ENCODE peak calls at places on chromosomes 1 and 21, in eight cellular contexts. Y is mesendoderm, Z is GM12878, X is upper lobe of left lung, O is thyroid gland, M is heart right ventricle, H is lower lobe of right lung, N is endodermal cell. U is an unnamed sample.

GRCh38 chr1:22334860-22335550 is 116.6 kb upstream of the ZBTB40 start:
- DNase-seq in Y (no peak), Z (no peak), X (no peak), O (no peak), M (no peak), H (no peak), N (no peak), U (no peak)

GRCh38 chr1:166119678-166120077 is 47.1 kb downstream of the FAM78B start:
- DNase-seq in Y (no peak), Z (no peak), X (no peak), O (no peak), M (no peak), H (no peak), N (no peak), U (no peak)

GRCh38 chr1:53551428-53551995 is 92.3 kb downstream of the DMRTB1 start:
- DNase-seq in Y (no peak), Z (no peak), X (no peak), O (no peak), M (no peak), H (peak; percentile 13), N (peak; percentile 36), U (no peak)

GRCh38 chr1:210883821-210884220 is 250.1 kb downstream of the KCNH1 start:
- DNase-seq in Y (no peak), Z (no peak), X (no peak), O (no peak), M (no peak), H (no peak), N (no peak), U (no peak)

GRCh38 chr1:151156515-151156819 is at the start of gene TNFAIP8L2:
- DNase-seq in Y (peak; percentile 8), Z (peak; percentile 32), X (no peak), O (no peak), M (no peak), H (peak; percentile 87), N (peak; percentile 63), U (peak; percentile 84)

GRCh38 chr1:12152106-12152891 is 14.5 kb upstream of the TNFRSF1B start:
- DNase-seq in Y (no peak), Z (peak; percentile 98), X (no peak), O (no peak), M (no peak), H (no peak), N (no peak), U (peak; percentile 12)

GRCh38 chr1:61581241-61581640 is 143.7 kb downstream of the TM2D1 start:
- DNase-seq in Y (no peak), Z (no peak), X (no peak), O (no peak), M (no peak), H (no peak), N (no peak), U (no peak)

GRCh38 chr1:17922833-17923232 is 167.7 kb downstream of the ACTL8 start:
- DNase-seq in Y (peak; percentile 68), Z (no peak), X (no peak), O (no peak), M (peak; percentile 27), H (no peak), N (peak; percentile 84), U (peak; percentile 57)

GRCh38 chr1:174818951-174819350 is 180.8 kb upstream of the CACYBP start:
- DNase-seq in Y (no peak), Z (no peak), X (no peak), O (peak; percentile 72), M (peak; percentile 23), H (no peak), N (no peak), U (no peak)

GRCh38 chr1:31760901-31761470 is 3.2 kb downstream of the ADGRB2 start:
- DNase-seq in Y (peak; percentile 81), Z (no peak), X (peak; percentile 90), O (peak; percentile 76), M (peak; percentile 54), H (peak; percentile 66), N (peak; percentile 89), U (peak; percentile 86)

GRCh38 chr21:38027901-38028300 is 111.6 kb upstream of the KCNJ6 start:
- DNase-seq in Y (no peak), Z (no peak), X (no peak), O (no peak), M (no peak), H (no peak), N (no peak), U (no peak)

GRCh38 chr1:162360874-162361260 is 15.8 kb downstream of the SPATA46 start:
- DNase-seq in Y (no peak), Z (no peak), X (no peak), O (no peak), M (no peak), H (no peak), N (no peak), U (no peak)

GRCh38 chr1:160189649-160190625 is at the start of gene CASQ1:
- DNase-seq in Y (no peak), Z (no peak), X (no peak), O (peak; percentile 53), M (peak; percentile 62), H (no peak), N (no peak), U (peak; percentile 90)

GRCh38 chr1:46818591-46818990 is 19.7 kb downstream of the CYP4B1 start:
- DNase-seq in Y (no peak), Z (no peak), X (no peak), O (no peak), M (no peak), H (no peak), N (peak; percentile 23), U (no peak)

GRCh38 chr1:17795836-17796645 is 40.9 kb downstream of the ACTL8 start:
- DNase-seq in Y (no peak), Z (no peak), X (no peak), O (no peak), M (no peak), H (no peak), N (no peak), U (no peak)

GRCh38 chr1:6052543-6053205 is 7.0 kb downstream of the KCNAB2 start:
- DNase-seq in Y (peak; percentile 84), Z (no peak), X (no peak), O (peak; percentile 79), M (peak; percentile 74), H (no peak), N (peak; percentile 93), U (peak; percentile 87)

GRCh38 chr1:3198371-3199287 is 129.6 kb downstream of the PRDM16 start:
- DNase-seq in Y (no peak), Z (no peak), X (peak; percentile 76), O (peak; percentile 35), M (no peak), H (no peak), N (no peak), U (no peak)

GRCh38 chr1:41862411-41863221 is 56.1 kb downstream of the HIVEP3 start:
- DNase-seq in Y (peak; percentile 44), Z (no peak), X (no peak), O (no peak), M (no peak), H (no peak), N (no peak), U (no peak)

GRCh38 chr1:67270569-67270968 is 37.1 kb upstream of the IL12RB2 start:
- DNase-seq in Y (no peak), Z (no peak), X (no peak), O (no peak), M (no peak), H (no peak), N (no peak), U (no peak)

GRCh38 chr1:145859491-145860159 is 744 bp upstream of the PIAS3 start:
- DNase-seq in Y (peak; percentile 93), Z (peak; percentile 23), X (peak; percentile 96), O (peak; percentile 94), M (peak; percentile 93), H (peak; percentile 93), N (peak; percentile 96), U (peak; percentile 97)

GRCh38 chr1:229127301-229127700 is 143.6 kb upstream of the RAB4A start:
- DNase-seq in Y (no peak), Z (no peak), X (no peak), O (no peak), M (no peak), H (no peak), N (no peak), U (no peak)

GRCh38 chr1:59500970-59501742 is 204.3 kb downstream of the FGGY start:
- DNase-seq in Y (no peak), Z (no peak), X (no peak), O (no peak), M (no peak), H (no peak), N (no peak), U (no peak)

GRCh38 chr1:226672217-226672838 is 66.8 kb downstream of the ITPKB start:
- DNase-seq in Y (no peak), Z (no peak), X (no peak), O (no peak), M (no peak), H (no peak), N (no peak), U (no peak)

DNA sequence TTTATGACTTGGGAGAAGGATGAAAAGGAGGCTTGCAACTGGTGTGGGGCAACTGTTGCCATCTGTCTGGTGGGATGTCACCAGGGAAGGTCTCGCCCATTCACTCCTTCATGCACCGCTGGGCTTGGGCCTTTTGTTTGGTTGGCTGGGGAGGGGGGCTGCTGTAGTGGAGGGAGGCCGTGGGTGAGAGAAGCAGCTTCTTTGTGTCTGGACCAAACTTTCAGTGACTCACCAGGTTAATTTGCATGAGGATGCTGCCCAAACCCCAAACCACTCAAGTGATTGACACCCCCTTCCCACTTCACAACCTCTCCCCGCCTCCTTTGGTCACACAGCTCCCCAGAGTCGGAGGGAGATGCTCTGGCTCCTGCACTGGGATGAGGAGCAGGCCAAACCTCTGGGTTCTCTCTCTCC is 19.7 kb downstream of the BTG2 start:
- DNase-seq in Y (peak; percentile 19), Z (peak; percentile 94), X (no peak), O (peak; percentile 30), M (no peak), H (no peak), N (peak; percentile 83), U (no peak)
- H3K4me1 ChIP-seq in Y (peaks cover 5% of the 10 kb centered on the region), Z (peaks cover 82% of the 10 kb centered on the region), X (peaks cover 81% of the 10 kb centered on the region), O (peaks cover 81% of the 10 kb centered on the region), M (peaks cover 84% of the 10 kb centered on the region), H (peaks cover 79% of the 10 kb centered on the region), N (peaks cover 24% of the 10 kb centered on the region), U (peaks cover 40% of the 10 kb centered on the region)

GRCh38 chr21:42287193-42288083 is 27.8 kb downstream of the TFF3 start:
- DNase-seq in Y (no peak), Z (no peak), X (no peak), O (no peak), M (no peak), H (no peak), N (no peak), U (no peak)
- H3K4me3 ChIP-seq in Y (no peak overlapping the region), Z (no peak overlapping the region), X (no peak overlapping the region), O (no peak overlapping the region), M (no peak overlapping the region), H (no peak overlapping the region), N (no peak overlapping the region), U (no peak overlapping the region)

DNA sequence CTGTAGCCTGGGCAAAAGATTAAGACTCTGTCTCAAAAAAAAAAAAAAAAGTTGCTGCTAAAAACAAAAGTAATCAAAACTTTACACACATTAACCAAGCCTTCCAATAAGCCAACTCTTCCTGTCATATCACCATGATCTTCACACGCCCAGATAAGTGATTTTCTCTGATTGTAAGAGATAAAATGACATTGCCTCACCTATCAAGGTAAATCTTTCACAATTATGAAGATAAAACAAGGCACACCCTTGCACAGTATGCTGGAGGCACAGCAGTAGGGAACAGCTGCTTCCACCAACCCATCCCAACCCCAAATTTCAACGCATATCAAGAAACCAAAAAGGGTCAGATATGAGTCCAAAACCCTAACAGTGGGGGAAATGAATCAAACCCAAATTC is 8.8 kb upstream of the TIAM1 start:
- DNase-seq in Y (no peak), Z (no peak), X (no peak), O (no peak), M (no peak), H (no peak), N (no peak), U (no peak)
- H3K27ac ChIP-seq in Y (no peak overlapping the region), Z (no peak overlapping the region), X (no peak overlapping the region), O (no peak overlapping the region), M (no peak overlapping the region), H (no peak overlapping the region), N (no peak overlapping the region), U (no peak overlapping the region)

GRCh38 chr1:44289530-44289929 is 65.5 kb downstream of the ERI3 start:
- DNase-seq in Y (no peak), Z (no peak), X (peak; percentile 29), O (no peak), M (no peak), H (no peak), N (no peak), U (no peak)
- H3K4me1 ChIP-seq in Y (peaks cover 10% of the 10 kb centered on the region), Z (no peaks in the 10 kb centered on the region), X (no peaks in the 10 kb centered on the region), O (peaks cover 3% of the 10 kb centered on the region), M (peaks cover 13% of the 10 kb centered on the region), H (no peaks in the 10 kb centered on the region), N (peaks cover 10% of the 10 kb centered on the region), U (peaks cover 8% of the 10 kb centered on the region)

U was measured in right cardiac atrium.